ENCODE peak calls at places on chromosomes 11 and 22, in seven cellular contexts. One of them, this sample, is unnamed.

GRCh38 chr22:32323513-32324164 is 34.0 kb upstream of the RFPL3 start:
- DNase-seq in colonic mucosa: no peak
- DNase-seq in iPS DF 6.9: no peak
- DNase-seq in tibial artery: peak; percentile 31
- DNase-seq in spleen: peak; percentile 50
- DNase-seq in PC-3: no peak
- DNase-seq in IMR-90: no peak
- DNase-seq in this sample: no peak

GRCh38 chr11:68471360-68472340 is 11.1 kb downstream of the PPP6R3 start:
- DNase-seq in colonic mucosa: no peak
- DNase-seq in iPS DF 6.9: no peak
- DNase-seq in tibial artery: no peak
- DNase-seq in spleen: peak; percentile 43
- DNase-seq in PC-3: no peak
- DNase-seq in IMR-90: peak; percentile 29
- DNase-seq in this sample: peak; percentile 58

GRCh38 chr11:86740628-86741488 is 59.5 kb upstream of the PRSS23 start:
- DNase-seq in colonic mucosa: peak; percentile 31
- DNase-seq in iPS DF 6.9: peak; percentile 61
- DNase-seq in tibial artery: peak; percentile 86
- DNase-seq in spleen: no peak
- DNase-seq in PC-3: peak; percentile 92
- DNase-seq in IMR-90: peak; percentile 98
- DNase-seq in this sample: no peak

GRCh38 chr11:212150-213100 is 4.9 kb downstream of the RIC8A start:
- DNase-seq in colonic mucosa: no peak
- DNase-seq in iPS DF 6.9: no peak
- DNase-seq in tibial artery: peak; percentile 55
- DNase-seq in spleen: no peak
- DNase-seq in PC-3: no peak
- DNase-seq in IMR-90: no peak
- DNase-seq in this sample: no peak

GRCh38 chr11:115739121-115739520 is 234.9 kb upstream of the CADM1 start:
- DNase-seq in colonic mucosa: no peak
- DNase-seq in iPS DF 6.9: no peak
- DNase-seq in tibial artery: no peak
- DNase-seq in spleen: no peak
- DNase-seq in PC-3: no peak
- DNase-seq in IMR-90: no peak
- DNase-seq in this sample: no peak

GRCh38 chr22:17931400-17931825 is 92.9 kb downstream of the MICAL3 start:
- DNase-seq in colonic mucosa: peak; percentile 44
- DNase-seq in iPS DF 6.9: no peak
- DNase-seq in tibial artery: no peak
- DNase-seq in spleen: no peak
- DNase-seq in PC-3: peak; percentile 32
- DNase-seq in IMR-90: no peak
- DNase-seq in this sample: no peak

GRCh38 chr11:7077101-7077500 is 11.7 kb upstream of the RBMXL2 start:
- DNase-seq in colonic mucosa: no peak
- DNase-seq in iPS DF 6.9: no peak
- DNase-seq in tibial artery: no peak
- DNase-seq in spleen: no peak
- DNase-seq in PC-3: no peak
- DNase-seq in IMR-90: no peak
- DNase-seq in this sample: no peak

GRCh38 chr11:104402812-104403521 is 239.0 kb upstream of the PDGFD start:
- DNase-seq in colonic mucosa: no peak
- DNase-seq in iPS DF 6.9: peak; percentile 43
- DNase-seq in tibial artery: no peak
- DNase-seq in spleen: no peak
- DNase-seq in PC-3: no peak
- DNase-seq in IMR-90: no peak
- DNase-seq in this sample: no peak

GRCh38 chr11:75262961-75263852 is 22.6 kb downstream of the TPBGL start:
- DNase-seq in colonic mucosa: no peak
- DNase-seq in iPS DF 6.9: no peak
- DNase-seq in tibial artery: peak; percentile 62
- DNase-seq in spleen: peak; percentile 75
- DNase-seq in PC-3: no peak
- DNase-seq in IMR-90: no peak
- DNase-seq in this sample: no peak

GRCh38 chr11:2582958-2583604 is 116.7 kb downstream of the KCNQ1OT1 start:
- DNase-seq in colonic mucosa: no peak
- DNase-seq in iPS DF 6.9: no peak
- DNase-seq in tibial artery: peak; percentile 62
- DNase-seq in spleen: peak; percentile 74
- DNase-seq in PC-3: no peak
- DNase-seq in IMR-90: no peak
- DNase-seq in this sample: no peak

GRCh38 chr22:35785181-35785923 is 67.7 kb downstream of the APOL5 start:
- DNase-seq in colonic mucosa: no peak
- DNase-seq in iPS DF 6.9: no peak
- DNase-seq in tibial artery: no peak
- DNase-seq in spleen: no peak
- DNase-seq in PC-3: no peak
- DNase-seq in IMR-90: no peak
- DNase-seq in this sample: no peak

GRCh38 chr11:102802341-102802740 is 4.4 kb upstream of the MMP1 start:
- DNase-seq in colonic mucosa: no peak
- DNase-seq in iPS DF 6.9: no peak
- DNase-seq in tibial artery: no peak
- DNase-seq in spleen: no peak
- DNase-seq in PC-3: peak; percentile 91
- DNase-seq in IMR-90: peak; percentile 95
- DNase-seq in this sample: no peak

GRCh38 chr11:119371778-119372182 is 9.7 kb downstream of the USP2 start:
- DNase-seq in colonic mucosa: no peak
- DNase-seq in iPS DF 6.9: no peak
- DNase-seq in tibial artery: no peak
- DNase-seq in spleen: no peak
- DNase-seq in PC-3: peak; percentile 53
- DNase-seq in IMR-90: no peak
- DNase-seq in this sample: no peak

GRCh38 chr11:57778318-57779037 is 16.9 kb downstream of the CTNND1 start:
- DNase-seq in colonic mucosa: peak; percentile 93
- DNase-seq in iPS DF 6.9: no peak
- DNase-seq in tibial artery: peak; percentile 90
- DNase-seq in spleen: peak; percentile 79
- DNase-seq in PC-3: peak; percentile 99
- DNase-seq in IMR-90: peak; percentile 98
- DNase-seq in this sample: no peak

GRCh38 chr11:117830072-117830471 is 5.5 kb upstream of the FXYD2 start:
- DNase-seq in colonic mucosa: peak; percentile 15
- DNase-seq in iPS DF 6.9: no peak
- DNase-seq in tibial artery: peak; percentile 39
- DNase-seq in spleen: peak; percentile 68
- DNase-seq in PC-3: no peak
- DNase-seq in IMR-90: no peak
- DNase-seq in this sample: no peak

GRCh38 chr11:116927163-116927772 is 89.8 kb upstream of the APOA1 start:
- DNase-seq in colonic mucosa: no peak
- DNase-seq in iPS DF 6.9: no peak
- DNase-seq in tibial artery: no peak
- DNase-seq in spleen: no peak
- DNase-seq in PC-3: peak; percentile 39
- DNase-seq in IMR-90: no peak
- DNase-seq in this sample: peak; percentile 70

GRCh38 chr11:93606721-93607120 is 54.8 kb upstream of the CEP295 start:
- DNase-seq in colonic mucosa: no peak
- DNase-seq in iPS DF 6.9: no peak
- DNase-seq in tibial artery: no peak
- DNase-seq in spleen: no peak
- DNase-seq in PC-3: peak; percentile 22
- DNase-seq in IMR-90: no peak
- DNase-seq in this sample: no peak

GRCh38 chr11:27459191-27459590 is 13.4 kb downstream of the LGR4 start:
- DNase-seq in colonic mucosa: no peak
- DNase-seq in iPS DF 6.9: no peak
- DNase-seq in tibial artery: no peak
- DNase-seq in spleen: no peak
- DNase-seq in PC-3: no peak
- DNase-seq in IMR-90: no peak
- DNase-seq in this sample: no peak

GRCh38 chr22:30813936-30814335 is 119.3 kb downstream of the OSBP2 start:
- DNase-seq in colonic mucosa: no peak
- DNase-seq in iPS DF 6.9: no peak
- DNase-seq in tibial artery: no peak
- DNase-seq in spleen: no peak
- DNase-seq in PC-3: no peak
- DNase-seq in IMR-90: no peak
- DNase-seq in this sample: no peak

GRCh38 chr11:78218707-78219492 is 30.2 kb downstream of the USP35 start:
- DNase-seq in colonic mucosa: no peak
- DNase-seq in iPS DF 6.9: no peak
- DNase-seq in tibial artery: peak; percentile 55
- DNase-seq in spleen: peak; percentile 11
- DNase-seq in PC-3: no peak
- DNase-seq in IMR-90: no peak
- DNase-seq in this sample: no peak

GRCh38 chr22:19105867-19106802 is 16.1 kb downstream of the DGCR2 start:
- DNase-seq in colonic mucosa: no peak
- DNase-seq in iPS DF 6.9: no peak
- DNase-seq in tibial artery: peak; percentile 56
- DNase-seq in spleen: no peak
- DNase-seq in PC-3: peak; percentile 12
- DNase-seq in IMR-90: no peak
- DNase-seq in this sample: peak; percentile 14

GRCh38 chr11:100585728-100586127 is 101.4 kb upstream of the ARHGAP42 start:
- DNase-seq in colonic mucosa: no peak
- DNase-seq in iPS DF 6.9: no peak
- DNase-seq in tibial artery: no peak
- DNase-seq in spleen: no peak
- DNase-seq in PC-3: no peak
- DNase-seq in IMR-90: no peak
- DNase-seq in this sample: no peak
- H3K4me3 ChIP-seq in colonic mucosa: no peak overlapping the region
- H3K4me3 ChIP-seq in iPS DF 6.9: no peak overlapping the region
- H3K4me3 ChIP-seq in tibial artery: no peak overlapping the region
- H3K4me3 ChIP-seq in spleen: no peak overlapping the region
- H3K4me3 ChIP-seq in PC-3: no peak overlapping the region
- H3K4me3 ChIP-seq in IMR-90: no peak overlapping the region
- H3K4me3 ChIP-seq in this sample: no peak overlapping the region

GRCh38 chr22:27802389-27803079 is 978 bp upstream of the MN1 start:
- DNase-seq in colonic mucosa: no peak
- DNase-seq in iPS DF 6.9: no peak
- DNase-seq in tibial artery: no peak
- DNase-seq in spleen: no peak
- DNase-seq in PC-3: no peak
- DNase-seq in IMR-90: no peak
- DNase-seq in this sample: no peak
- H3K27ac ChIP-seq in colonic mucosa: no peak overlapping the region
- H3K27ac ChIP-seq in iPS DF 6.9: no peak overlapping the region
- H3K27ac ChIP-seq in tibial artery: peak overlapping the region; percentile 94
- H3K27ac ChIP-seq in spleen: no peak overlapping the region
- H3K27ac ChIP-seq in PC-3: no peak overlapping the region
- H3K27ac ChIP-seq in IMR-90: peak overlapping the region; percentile 76
- H3K27ac ChIP-seq in this sample: no peak overlapping the region

DNA sequence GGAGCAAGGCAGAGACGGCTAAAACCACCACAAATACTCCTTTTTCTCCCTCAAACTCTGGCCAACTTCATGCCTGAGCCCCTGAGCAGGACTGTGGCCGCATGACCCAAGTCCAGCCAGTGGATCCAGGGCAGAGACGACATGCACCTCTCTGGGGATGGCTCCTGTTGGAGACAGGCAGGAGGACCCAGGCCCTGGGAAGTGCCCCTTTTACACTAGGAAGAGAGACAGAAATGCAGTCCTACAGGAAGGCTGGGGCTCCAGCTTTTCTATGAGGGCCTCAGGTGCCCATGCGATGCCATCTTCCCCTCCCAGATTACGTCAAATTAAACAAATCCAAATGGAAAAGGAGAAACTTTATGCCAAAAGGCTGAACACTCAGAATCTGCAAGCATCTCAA is 498.0 kb downstream of the BRD1 start:
- DNase-seq in colonic mucosa: no peak
- DNase-seq in iPS DF 6.9: no peak
- DNase-seq in tibial artery: no peak
- DNase-seq in spleen: peak; percentile 38
- DNase-seq in PC-3: no peak
- DNase-seq in IMR-90: no peak
- DNase-seq in this sample: no peak
- H3K9me3 ChIP-seq in colonic mucosa: no peaks in the 10 kb centered on the region
- H3K9me3 ChIP-seq in iPS DF 6.9: peaks cover 37% of the 10 kb centered on the region
- H3K9me3 ChIP-seq in tibial artery: peaks cover 24% of the 10 kb centered on the region
- H3K9me3 ChIP-seq in spleen: peaks cover 16% of the 10 kb centered on the region
- H3K9me3 ChIP-seq in PC-3: no peaks in the 10 kb centered on the region
- H3K9me3 ChIP-seq in IMR-90: peaks cover 73% of the 10 kb centered on the region
- H3K9me3 ChIP-seq in this sample: no peaks in the 10 kb centered on the region

GRCh38 chr11:67268684-67269268 is 2.5 kb downstream of the GRK2 start:
- DNase-seq in colonic mucosa: no peak
- DNase-seq in iPS DF 6.9: no peak
- DNase-seq in tibial artery: peak; percentile 54
- DNase-seq in spleen: peak; percentile 82
- DNase-seq in PC-3: no peak
- DNase-seq in IMR-90: no peak
- DNase-seq in this sample: no peak

GRCh38 chr11:67269401-67270255 is 3.4 kb downstream of the GRK2 start:
- DNase-seq in colonic mucosa: peak; percentile 82
- DNase-seq in iPS DF 6.9: no peak
- DNase-seq in tibial artery: peak; percentile 71
- DNase-seq in spleen: peak; percentile 84
- DNase-seq in PC-3: no peak
- DNase-seq in IMR-90: no peak
- DNase-seq in this sample: no peak

GRCh38 chr11:67267188-67268035 is 1.1 kb downstream of the GRK2 start:
- DNase-seq in colonic mucosa: peak; percentile 83
- DNase-seq in iPS DF 6.9: no peak
- DNase-seq in tibial artery: peak; percentile 79
- DNase-seq in spleen: peak; percentile 89
- DNase-seq in PC-3: peak; percentile 84
- DNase-seq in IMR-90: no peak
- DNase-seq in this sample: no peak

GRCh38 chr11:67266424-67267187 is at the start of gene GRK2:
- DNase-seq in colonic mucosa: no peak
- DNase-seq in iPS DF 6.9: no peak
- DNase-seq in tibial artery: peak; percentile 70
- DNase-seq in spleen: peak; percentile 93
- DNase-seq in PC-3: peak; percentile 58
- DNase-seq in IMR-90: peak; percentile 28
- DNase-seq in this sample: no peak

DNA sequence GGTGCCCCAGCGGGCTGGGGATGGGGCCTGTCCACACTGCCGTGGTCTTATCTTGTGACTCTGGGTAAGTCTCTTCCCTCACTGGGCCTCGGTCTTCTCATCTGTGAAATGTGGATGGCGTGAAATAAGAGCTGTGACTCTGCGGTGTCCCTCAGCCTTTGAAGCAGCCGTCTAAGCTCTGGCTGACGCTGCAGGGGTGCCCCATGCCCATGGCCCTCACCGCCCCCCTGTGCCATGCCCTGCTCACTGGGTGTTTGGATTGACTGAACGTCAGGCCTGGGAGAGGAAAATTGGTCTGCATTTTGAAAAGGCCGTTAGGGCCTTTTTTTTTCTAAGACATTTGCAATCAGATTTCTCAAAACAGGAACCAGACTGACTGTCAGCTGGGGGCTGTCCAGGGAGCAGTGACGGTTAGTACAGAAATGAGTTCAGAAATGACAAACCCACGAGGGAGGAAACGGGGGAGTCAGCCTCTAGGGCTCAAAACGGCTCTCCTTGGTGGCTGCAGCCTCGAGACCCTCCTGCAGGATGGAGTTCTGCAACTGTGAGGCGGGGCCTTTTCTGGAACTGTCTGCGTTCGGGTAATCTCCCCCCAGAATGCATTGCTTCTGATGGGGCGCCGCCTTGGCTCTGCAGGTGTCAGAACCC is 1.9 kb downstream of the GRK2 start:
- DNase-seq in colonic mucosa: no peak
- DNase-seq in iPS DF 6.9: no peak
- DNase-seq in tibial artery: peak; percentile 72
- DNase-seq in spleen: peak; percentile 87
- DNase-seq in PC-3: no peak
- DNase-seq in IMR-90: no peak
- DNase-seq in this sample: peak; percentile 59
- H3K4me3 ChIP-seq in colonic mucosa: peak overlapping the region; percentile 93
- H3K4me3 ChIP-seq in iPS DF 6.9: no peak overlapping the region
- H3K4me3 ChIP-seq in tibial artery: peak overlapping the region; percentile 88
- H3K4me3 ChIP-seq in spleen: peak overlapping the region; percentile 95
- H3K4me3 ChIP-seq in PC-3: peak overlapping the region; percentile 74
- H3K4me3 ChIP-seq in IMR-90: no peak overlapping the region
- H3K4me3 ChIP-seq in this sample: peak overlapping the region; percentile 99